ENCODE peak calls at places on chromosomes 4 and X, in ten cellular contexts. J is transverse colon, L is uterus, V is sigmoid colon, M is HCT116, A is endothelial cell of umbilical vein, F is spleen, K is IMR-90, B is body of pancreas, T is tibial nerve. Q is an unnamed sample.

GRCh38 chr4:140243345-140243753 is 89.4 kb upstream of the MAML3 start:
- DNase-seq in V (no peak), J (peak), K (no peak), B (peak), T (no peak), A (peak), F (peak), L (peak), M (no peak), Q (no peak)

GRCh38 chrX:48470833-48471118 is 716 bp upstream of the SLC38A5 start:
- DNase-seq in T (no peak), L (no peak), K (no peak), V (no peak), M (no peak), A (no peak), F (peak), B (peak), J (no peak), Q (no peak)

GRCh38 chrX:136146614-136147319 is 566 bp upstream of the FHL1 start:
- DNase-seq in M (no peak), L (peak), F (peak), T (no peak), K (no peak), B (no peak), J (no peak), V (no peak), A (peak), Q (peak)

GRCh38 chrX:38276089-38276488 is 51.2 kb downstream of the RPGR start:
- DNase-seq in L (no peak), J (no peak), M (no peak), V (no peak), F (no peak), K (no peak), B (peak), T (no peak), A (no peak), Q (no peak)

GRCh38 chr4:15695240-15695699 is 7.6 kb upstream of the BST1 start:
- DNase-seq in F (no peak), B (no peak), K (peak), A (peak), M (peak), L (no peak), T (no peak), V (no peak), J (no peak), Q (no peak)

GRCh38 chrX:53088136-53088974 is 5.6 kb upstream of the KANTR start:
- DNase-seq in T (peak), V (peak), L (peak), B (peak), A (peak), F (peak), K (peak), J (peak), M (no peak), Q (peak)

GRCh38 chr4:102717448-102718092 is 43.2 kb downstream of the MANBA start:
- DNase-seq in M (no peak), V (no peak), T (no peak), J (no peak), A (no peak), F (no peak), K (no peak), L (no peak), B (no peak), Q (no peak)

GRCh38 chr4:140047017-140047640 is 106.9 kb downstream of the MAML3 start:
- DNase-seq in A (peak), T (no peak), K (no peak), M (no peak), V (no peak), J (no peak), L (peak), F (no peak), B (no peak), Q (peak)

GRCh38 chrX:105191878-105192277 is 28.6 kb downstream of the TEX13A start:
- DNase-seq in A (peak), T (no peak), K (no peak), L (no peak), J (no peak), V (no peak), M (no peak), F (no peak), B (peak), Q (no peak)

GRCh38 chr4:148964456-148964855 is 522.2 kb upstream of the NR3C2 start:
- DNase-seq in J (no peak), V (no peak), M (no peak), F (no peak), B (no peak), K (no peak), T (no peak), L (no peak), A (no peak), Q (no peak)

GRCh38 chrX:67536564-67536963 is 7.3 kb upstream of the AR start:
- DNase-seq in F (no peak), A (no peak), T (no peak), B (no peak), K (no peak), L (no peak), M (no peak), V (no peak), J (no peak), Q (no peak)

GRCh38 chr4:40086421-40086820 is 29.8 kb downstream of the N4BP2 start:
- DNase-seq in M (no peak), F (no peak), T (no peak), J (no peak), L (no peak), V (no peak), A (no peak), B (no peak), K (no peak), Q (no peak)

GRCh38 chr4:131348258-131348657 is 1800.8 kb upstream of the PCDH10 start:
- DNase-seq in J (no peak), K (no peak), M (no peak), F (no peak), L (no peak), V (no peak), A (no peak), T (no peak), B (no peak), Q (no peak)

GRCh38 chrX:134803060-134803459 is 144.8 kb upstream of the PLAC1 start:
- DNase-seq in K (no peak), B (no peak), J (no peak), L (no peak), V (no peak), F (no peak), T (no peak), M (no peak), A (no peak), Q (no peak)

GRCh38 chr4:88891636-88892035 is 165.3 kb downstream of the FAM13A start:
- DNase-seq in B (no peak), A (no peak), F (no peak), K (no peak), V (no peak), L (no peak), T (no peak), J (no peak), M (no peak), Q (no peak)

GRCh38 chrX:37860731-37861130 is 13.4 kb upstream of the DYNLT3 start:
- DNase-seq in A (no peak), T (no peak), V (no peak), B (no peak), J (no peak), K (no peak), M (no peak), F (no peak), L (no peak), Q (no peak)

GRCh38 chr4:147049940-147050852 is 104.5 kb upstream of the TTC29 start:
- DNase-seq in T (no peak), K (peak), F (no peak), M (no peak), A (no peak), B (no peak), V (no peak), L (no peak), J (no peak), Q (no peak)

GRCh38 chr4:7134737-7135388 is 57.5 kb upstream of the SORCS2 start:
- DNase-seq in J (peak), L (peak), A (no peak), T (peak), V (peak), K (peak), F (no peak), M (no peak), B (peak), Q (peak)

GRCh38 chrX:124223524-124223923 is 108.9 kb upstream of the TEX13D start:
- DNase-seq in A (no peak), K (no peak), B (no peak), T (no peak), L (no peak), F (no peak), V (no peak), M (no peak), J (no peak), Q (no peak)

GRCh38 chrX:28586891-28587635 is at the start of gene IL1RAPL1:
- DNase-seq in B (peak), F (no peak), M (no peak), K (peak), V (no peak), T (no peak), A (peak), L (no peak), J (no peak), Q (no peak)

GRCh38 chr4:48493485-48494100 is 3.5 kb downstream of the ZAR1 start:
- DNase-seq in M (no peak), V (no peak), F (no peak), B (no peak), L (no peak), A (no peak), K (no peak), T (no peak), J (no peak), Q (no peak)

GRCh38 chr4:60216752-60217151 is 983.4 kb upstream of the ADGRL3 start:
- DNase-seq in T (no peak), V (no peak), J (no peak), L (no peak), M (no peak), B (no peak), K (peak), A (no peak), F (no peak), Q (no peak)

GRCh38 chr4:87375719-87376291 is 15.2 kb downstream of the HSD17B11 start:
- DNase-seq in F (no peak), M (peak), V (peak), T (peak), J (no peak), A (peak), L (no peak), B (peak), K (peak), Q (no peak)

GRCh38 chrX:100410901-100411801 is 1.1 kb upstream of the PCDH19 start:
- DNase-seq in J (no peak), M (no peak), L (no peak), B (no peak), V (peak), T (no peak), A (peak), K (no peak), F (no peak), Q (no peak)

GRCh38 chrX:17500145-17500579 is 125.2 kb downstream of the NHS start:
- DNase-seq in K (peak), B (peak), J (peak), V (no peak), T (no peak), M (peak), L (no peak), A (peak), F (no peak), Q (no peak)

GRCh38 chrX:2697741-2698294 is 6.7 kb downstream of the CD99 start:
- DNase-seq in M (no peak), A (peak), K (peak), J (no peak), V (no peak), B (no peak), T (no peak), L (no peak), F (no peak), Q (no peak)

GRCh38 chrX:11435568-11435967 is 142.4 kb downstream of the AMELX start:
- DNase-seq in V (no peak), F (no peak), M (no peak), B (no peak), T (no peak), L (no peak), K (peak), A (peak), J (no peak), Q (no peak)

GRCh38 chr4:113697429-113697828 is 64.1 kb downstream of the CAMK2D start:
- DNase-seq in L (no peak), A (no peak), B (no peak), M (no peak), T (no peak), V (no peak), K (no peak), F (no peak), J (no peak), Q (no peak)

GRCh38 chr4:25703731-25704388 is 48.2 kb downstream of the SLC34A2 start:
- DNase-seq in J (no peak), T (no peak), L (no peak), V (no peak), A (no peak), K (peak), M (no peak), F (no peak), B (no peak), Q (no peak)

GRCh38 chr4:109294468-109295020 is 7.9 kb downstream of the COL25A1 start:
- DNase-seq in J (no peak), M (no peak), L (no peak), F (no peak), T (no peak), B (no peak), V (no peak), K (peak), A (no peak), Q (no peak)

GRCh38 chr4:107987916-107988762 is 1.6 kb upstream of the HADH start:
- DNase-seq in A (no peak), J (no peak), L (no peak), B (no peak), M (no peak), F (no peak), T (no peak), K (no peak), V (no peak), Q (no peak)

GRCh38 chrX:72121381-72121780 is 10.3 kb downstream of the RTL5 start:
- DNase-seq in J (peak), L (peak), M (no peak), F (peak), K (peak), V (peak), T (peak), B (peak), A (peak), Q (peak)
- H3K27ac ChIP-seq in J (peak), L (peak), M (no peak), F (peak), K (no peak), V (peak), T (peak), B (no peak), A (peak), Q (peak)

GRCh38 chr4:26857278-26858034 is 3.2 kb upstream of the STIM2 start:
- DNase-seq in K (peak), A (peak), T (peak), V (peak), L (peak), M (peak), B (peak), F (peak), J (peak), Q (peak)
- TF ChIP-seq POLR2A in K (no peak), A (peak), T (peak), V (peak), L (peak), M (peak), B (peak), F (peak), J (peak), Q (peak)

GRCh38 chr4:168594121-168594520 is 97.3 kb downstream of the PALLD start:
- DNase-seq in M (no peak), J (no peak), K (no peak), L (no peak), B (no peak), A (no peak), V (no peak), F (no peak), T (no peak), Q (no peak)

GRCh38 chr4:168600796-168601583 is 104.1 kb downstream of the PALLD start:
- DNase-seq in M (peak), J (no peak), B (no peak), T (no peak), F (no peak), A (no peak), L (no peak), V (no peak), K (no peak), Q (no peak)

GRCh38 chr4:168593399-168593798 is 96.5 kb downstream of the PALLD start:
- DNase-seq in J (no peak), L (no peak), V (no peak), T (no peak), K (peak), F (no peak), A (no peak), B (no peak), M (no peak), Q (no peak)

GRCh38 chr4:168601899-168602298 is 105.0 kb downstream of the PALLD start:
- DNase-seq in J (no peak), M (no peak), L (no peak), T (no peak), B (no peak), K (no peak), A (no peak), F (no peak), V (no peak), Q (no peak)

GRCh38 chr4:168598191-168598590 is 101.3 kb downstream of the PALLD start:
- DNase-seq in M (no peak), A (peak), F (no peak), K (no peak), T (no peak), J (no peak), B (no peak), L (no peak), V (no peak), Q (no peak)
- H3K27ac ChIP-seq in M (no peak), A (no peak), F (no peak), K (no peak), T (no peak), J (no peak), B (no peak), L (no peak), V (no peak), Q (peak)

GRCh38 chrX:69165116-69165651 is at the start of gene PJA1:
- DNase-seq in K (peak), J (peak), M (no peak), V (peak), B (peak), F (peak), T (peak), L (peak), A (peak), Q (peak)
- TF ChIP-seq POLR2A in K (peak), J (peak), M (no peak), V (peak), B (peak), F (no peak), T (peak), L (peak), A (no peak), Q (no peak)

DNA sequence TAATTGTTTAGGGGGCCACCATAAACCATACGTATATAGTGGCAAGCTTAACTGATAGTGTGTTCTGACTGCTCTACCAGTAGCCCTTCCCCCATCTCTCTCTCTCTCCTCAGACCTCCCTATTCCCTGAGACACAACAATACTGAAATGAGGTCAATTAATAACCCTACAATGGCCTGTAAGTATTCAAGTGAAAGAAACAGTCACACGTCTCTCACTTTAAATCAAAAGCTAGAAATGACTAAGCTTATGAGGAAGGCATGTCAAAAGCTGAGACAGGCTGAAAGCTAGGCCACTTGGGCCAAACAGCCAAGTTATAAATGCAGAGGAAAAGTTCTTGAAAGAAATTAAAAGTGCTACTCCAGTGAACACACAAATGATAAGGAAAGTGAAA is 78.0 kb downstream of the PRDM5 start:
- DNase-seq in A (no peak), M (no peak), L (no peak), B (no peak), V (no peak), K (no peak), F (no peak), T (no peak), J (no peak), Q (no peak)
- H3K27ac ChIP-seq in A (no peak), M (no peak), L (no peak), B (no peak), V (no peak), K (no peak), F (no peak), T (no peak), J (no peak), Q (no peak)

GRCh38 chr4:169256101-169256612 is 14.6 kb downstream of the SH3RF1 start:
- DNase-seq in L (no peak), B (no peak), A (no peak), F (no peak), T (no peak), M (no peak), K (peak), V (no peak), J (no peak), Q (no peak)
- TF ChIP-seq POLR2A in L (no peak), B (no peak), A (no peak), F (no peak), T (no peak), M (no peak), K (no peak), V (no peak), J (no peak), Q (no peak)

DNA sequence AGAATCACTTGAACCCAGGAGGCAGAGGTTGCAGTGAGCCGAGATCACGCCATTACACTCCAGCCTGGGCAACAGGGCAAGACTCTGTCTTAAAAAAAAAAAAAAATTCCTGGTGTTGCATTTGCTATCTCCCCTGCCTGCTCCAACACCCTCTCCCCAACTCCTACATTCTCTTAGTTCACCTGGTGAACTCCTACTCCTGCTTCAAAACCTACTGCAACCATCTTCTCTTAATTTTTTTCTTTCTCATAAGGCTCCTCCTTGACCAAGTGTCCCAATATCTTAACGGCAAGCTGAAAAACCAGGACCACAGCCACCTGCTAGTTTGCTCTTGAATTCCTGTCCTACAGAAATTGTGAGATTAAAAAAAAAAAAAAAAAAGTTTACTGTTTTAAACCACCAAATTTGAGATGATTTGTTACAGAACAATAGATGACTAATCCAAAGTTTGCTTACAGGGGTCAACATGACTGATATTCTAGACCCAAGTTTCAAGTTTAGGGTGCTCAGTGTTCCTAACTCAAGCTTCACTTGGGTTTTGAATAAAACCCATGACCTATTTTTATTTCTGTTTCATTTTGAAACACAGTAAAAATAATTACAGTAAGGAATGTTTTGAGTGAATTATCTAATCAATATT is 13.1 kb upstream of the ANXA5 start:
- DNase-seq in B (no peak), K (no peak), A (no peak), V (no peak), M (no peak), T (no peak), F (no peak), J (no peak), L (no peak), Q (no peak)
- H3K27ac ChIP-seq in B (no peak), K (peak), A (peak), V (no peak), M (no peak), T (no peak), F (no peak), J (no peak), L (no peak), Q (no peak)

GRCh38 chr4:185573651-185574199 is 38.4 kb upstream of the PDLIM3 start:
- DNase-seq in T (no peak), A (peak), F (no peak), B (peak), K (peak), L (no peak), V (no peak), M (peak), J (no peak), Q (no peak)
- TF ChIP-seq POLR2A in T (no peak), A (peak), F (no peak), B (no peak), K (no peak), L (no peak), V (no peak), M (peak), J (no peak), Q (no peak)

Q was measured in heart left ventricle.